ENCODE peak calls at places on chromosomes 12 and 14, in ten cellular contexts. K, G, Q, A, B, N, U, L, S and V are unnamed samples.

GRCh38 chr14:104143071-104143470 is 4.7 kb downstream of the KIF26A start:
- DNase-seq in K (no peak), G (no peak), Q (no peak), A (no peak), B (no peak), N (no peak), U (no peak), L (no peak), S (no peak), V (no peak)

GRCh38 chr12:18706798-18707197 is 31.0 kb downstream of the PLCZ1 start:
- DNase-seq in K (no peak), G (no peak), Q (no peak), A (no peak), B (no peak), N (no peak), U (no peak), L (no peak), S (no peak), V (no peak)

GRCh38 chr12:68560823-68561422 is 49.8 kb upstream of the RAP1B start:
- DNase-seq in K (no peak), G (no peak), Q (no peak), A (no peak), B (peak; percentile 46), N (no peak), U (no peak), L (no peak), S (no peak), V (no peak)

GRCh38 chr12:91040356-91040755 is 17.5 kb downstream of the KERA start:
- DNase-seq in K (no peak), G (no peak), Q (no peak), A (peak; percentile 44), B (no peak), N (no peak), U (no peak), L (peak; percentile 5), S (no peak), V (no peak)

GRCh38 chr14:28761438-28762289 is 4.9 kb upstream of the FOXG1 start:
- DNase-seq in K (no peak), G (no peak), Q (no peak), A (no peak), B (no peak), N (no peak), U (no peak), L (no peak), S (no peak), V (no peak)

GRCh38 chr12:82090188-82090587 is 268.0 kb downstream of the CCDC59 start:
- DNase-seq in K (no peak), G (no peak), Q (no peak), A (no peak), B (no peak), N (no peak), U (no peak), L (no peak), S (no peak), V (no peak)

GRCh38 chr12:54853933-54854538 is at the start of gene MUCL1:
- DNase-seq in K (peak; percentile 9), G (peak; percentile 19), Q (peak; percentile 68), A (peak; percentile 31), B (peak; percentile 24), N (no peak), U (no peak), L (peak; percentile 68), S (peak; percentile 9), V (peak; percentile 33)

GRCh38 chr12:22678175-22678574 is 53.2 kb downstream of the ETNK1 start:
- DNase-seq in K (no peak), G (no peak), Q (no peak), A (no peak), B (no peak), N (no peak), U (no peak), L (no peak), S (no peak), V (no peak)

GRCh38 chr14:67241416-67242362 is at the start of gene PALS1:
- DNase-seq in K (peak; percentile 15), G (no peak), Q (no peak), A (no peak), B (peak; percentile 53), N (no peak), U (peak; percentile 44), L (peak; percentile 61), S (no peak), V (peak; percentile 55)

GRCh38 chr12:11771356-11771755 is 121.9 kb downstream of the ETV6 start:
- DNase-seq in K (no peak), G (no peak), Q (no peak), A (no peak), B (no peak), N (no peak), U (no peak), L (no peak), S (no peak), V (no peak)

GRCh38 chr12:52081263-52081733 is 1.8 kb downstream of the SMIM41 start:
- DNase-seq in K (no peak), G (no peak), Q (no peak), A (no peak), B (no peak), N (peak; percentile 64), U (no peak), L (no peak), S (no peak), V (no peak)

GRCh38 chr14:62768753-62769152 is 276.5 kb downstream of the KCNH5 start:
- DNase-seq in K (no peak), G (no peak), Q (no peak), A (no peak), B (no peak), N (no peak), U (no peak), L (no peak), S (no peak), V (no peak)

GRCh38 chr14:87990687-87991086 is 2.3 kb downstream of the GALC start:
- DNase-seq in K (no peak), G (no peak), Q (no peak), A (no peak), B (no peak), N (no peak), U (no peak), L (no peak), S (no peak), V (no peak)

GRCh38 chr14:55103005-55103640 is 25.9 kb upstream of the LGALS3 start:
- DNase-seq in K (peak; percentile 63), G (no peak), Q (peak; percentile 96), A (peak; percentile 81), B (peak; percentile 93), N (peak; percentile 80), U (peak; percentile 57), L (peak; percentile 77), S (peak; percentile 90), V (peak; percentile 72)

GRCh38 chr12:59322473-59322872 is 273.4 kb upstream of the SLC16A7 start:
- DNase-seq in K (no peak), G (no peak), Q (no peak), A (no peak), B (no peak), N (no peak), U (no peak), L (no peak), S (no peak), V (no peak)

GRCh38 chr12:46357438-46358324 is 14.9 kb downstream of the SLC38A2 start:
- DNase-seq in K (no peak), G (no peak), Q (no peak), A (no peak), B (peak; percentile 73), N (no peak), U (peak; percentile 41), L (no peak), S (peak; percentile 82), V (peak; percentile 71)

GRCh38 chr14:103448097-103448496 is 62.9 kb downstream of the MARK3 start:
- DNase-seq in K (no peak), G (no peak), Q (no peak), A (no peak), B (no peak), N (no peak), U (no peak), L (no peak), S (no peak), V (no peak)

GRCh38 chr12:12985817-12986408 is 14.2 kb downstream of the HEBP1 start:
- DNase-seq in K (no peak), G (no peak), Q (peak; percentile 39), A (no peak), B (no peak), N (no peak), U (no peak), L (peak; percentile 26), S (no peak), V (no peak)

GRCh38 chr14:95319312-95320075 is at the start of gene CLMN:
- DNase-seq in K (peak; percentile 67), G (no peak), Q (peak; percentile 70), A (no peak), B (peak; percentile 1), N (peak; percentile 62), U (no peak), L (peak; percentile 82), S (no peak), V (no peak)

GRCh38 chr14:72573725-72574426 is 320.0 kb downstream of the DPF3 start:
- DNase-seq in K (no peak), G (no peak), Q (no peak), A (no peak), B (no peak), N (peak; percentile 36), U (no peak), L (peak; percentile 18), S (no peak), V (no peak)

GRCh38 chr14:87712386-87713113 is 280.4 kb downstream of the GALC start:
- DNase-seq in K (no peak), G (no peak), Q (no peak), A (no peak), B (no peak), N (no peak), U (no peak), L (peak; percentile 17), S (no peak), V (no peak)

GRCh38 chr14:95504135-95505029 is 12.1 kb downstream of the SYNE3 start:
- DNase-seq in K (no peak), G (no peak), Q (no peak), A (no peak), B (no peak), N (no peak), U (no peak), L (peak; percentile 45), S (no peak), V (no peak)

GRCh38 chr14:26594756-26595545 is 2.9 kb downstream of the NOVA1 start:
- DNase-seq in K (no peak), G (no peak), Q (no peak), A (no peak), B (no peak), N (no peak), U (no peak), L (no peak), S (no peak), V (no peak)

GRCh38 chr14:45891417-45892080 is 638.5 kb upstream of the MIS18BP1 start:
- DNase-seq in K (no peak), G (no peak), Q (peak; percentile 67), A (no peak), B (no peak), N (peak; percentile 44), U (no peak), L (no peak), S (no peak), V (no peak)

GRCh38 chr14:89279649-89280232 is 137.3 kb downstream of the FOXN3 start:
- DNase-seq in K (no peak), G (no peak), Q (no peak), A (no peak), B (no peak), N (no peak), U (no peak), L (no peak), S (no peak), V (no peak)

GRCh38 chr14:83101855-83102254 is 1568.2 kb upstream of the SEL1L start:
- DNase-seq in K (no peak), G (no peak), Q (no peak), A (no peak), B (no peak), N (no peak), U (no peak), L (no peak), S (no peak), V (peak; percentile 24)

GRCh38 chr12:10354502-10354901 is 35.3 kb downstream of the KLRK1 start:
- DNase-seq in K (no peak), G (no peak), Q (no peak), A (no peak), B (no peak), N (no peak), U (no peak), L (no peak), S (no peak), V (no peak)